ENCODE peak calls at places on chromosomes 3 and 15, in four cellular contexts. O, D, C and I are unnamed samples.

GRCh38 chr3:106720510-106720909 is 656.7 kb upstream of the CCDC54 start:
- DNase-seq in C (peak; percentile 1), D (no peak), O (no peak), I (no peak)

GRCh38 chr15:58331903-58332675 is 99.7 kb upstream of the LIPC start:
- DNase-seq in C (peak; percentile 92), O (peak; percentile 98), D (peak; percentile 65), I (peak; percentile 82)

GRCh38 chr15:72117448-72117697 is 577 bp downstream of the MYO9A start:
- DNase-seq in C (peak; percentile 32), D (peak; percentile 79), O (no peak), I (no peak)

GRCh38 chr3:150072576-150072975 is 101.9 kb upstream of the PFN2 start:
- DNase-seq in O (no peak), C (no peak), D (no peak), I (no peak)

GRCh38 chr15:35545316-35545824 is 595 bp downstream of the DPH6 start:
- DNase-seq in D (peak; percentile 44), C (peak; percentile 6), O (peak; percentile 77), I (peak; percentile 16)

GRCh38 chr15:74306801-74307217 is 60.6 kb downstream of the CYP11A1 start:
- DNase-seq in O (no peak), D (no peak), C (no peak), I (no peak)

GRCh38 chr15:97900006-97900405 is 60.5 kb upstream of the ARRDC4 start:
- DNase-seq in C (no peak), O (no peak), D (no peak), I (no peak)

GRCh38 chr15:69554321-69554961 is 101.8 kb downstream of the RPLP1 start:
- DNase-seq in D (no peak), C (peak; percentile 14), O (no peak), I (no peak)

GRCh38 chr3:150216041-150216811 is 191.9 kb upstream of the TSC22D2 start:
- DNase-seq in O (no peak), C (no peak), D (peak; percentile 32), I (no peak)

GRCh38 chr3:142987080-142987700 is 14.2 kb upstream of the U2SURP start:
- DNase-seq in D (peak; percentile 52), O (peak; percentile 59), C (peak; percentile 18), I (no peak)

GRCh38 chr15:47577476-47577875 is 139.8 kb upstream of the SEMA6D start:
- DNase-seq in C (no peak), D (peak; percentile 23), O (no peak), I (no peak)
- TF ChIP-seq NFIC in C (no peak), D (no peak), O (no peak), I (no peak)

GRCh38 chr3:186589115-186589514 is 18.6 kb downstream of the DNAJB11 start:
- DNase-seq in C (peak; percentile 60), O (peak; percentile 46), D (no peak), I (no peak)

GRCh38 chr3:186590580-186591296 is 20.2 kb downstream of the DNAJB11 start:
- DNase-seq in O (peak; percentile 31), C (no peak), D (no peak), I (no peak)

GRCh38 chr3:186592682-186593081 is 20.2 kb upstream of the AHSG start:
- DNase-seq in D (no peak), C (no peak), O (no peak), I (no peak)

GRCh38 chr3:186588619-186589018 is 18.1 kb downstream of the DNAJB11 start:
- DNase-seq in C (no peak), D (no peak), O (no peak), I (no peak)

DNA sequence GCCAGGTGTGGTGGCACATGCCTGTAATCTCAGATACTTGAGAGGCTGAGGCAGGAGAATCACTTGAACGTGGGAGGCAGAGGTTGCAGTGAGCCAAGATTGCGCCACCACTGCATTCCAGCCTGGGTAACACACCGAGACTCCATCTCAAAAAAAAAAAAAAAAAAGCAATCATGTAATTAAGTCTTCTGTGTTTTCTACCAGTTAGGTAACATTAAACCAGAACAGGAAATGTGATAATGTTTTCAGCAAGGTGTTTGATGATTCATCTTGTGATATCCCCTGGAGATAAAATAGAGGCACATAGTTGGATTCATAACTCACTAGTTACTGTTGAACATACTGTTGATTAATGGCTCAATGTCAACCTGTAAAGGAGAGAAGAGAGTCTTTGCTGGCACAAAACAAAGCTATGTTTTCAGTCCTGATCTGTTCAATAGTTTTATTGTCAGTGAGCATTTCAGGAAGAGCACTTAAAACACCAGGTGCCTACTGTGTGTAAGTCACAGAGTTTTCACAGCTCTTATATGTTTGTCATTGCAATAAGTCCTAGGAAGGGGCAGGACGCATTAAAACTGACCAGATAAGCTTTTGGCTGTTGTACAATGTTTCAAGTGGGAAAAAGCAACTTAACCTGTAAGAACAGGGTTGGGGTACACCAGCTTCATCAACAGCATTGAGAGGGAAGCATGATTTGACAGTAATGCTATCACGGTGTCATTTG is 19.5 kb downstream of the DNAJB11 start:
- DNase-seq in C (peak; percentile 69), D (no peak), O (no peak), I (no peak)
- TF ChIP-seq NFIC in C (no peak), D (no peak), O (no peak), I (no peak)

GRCh38 chr3:50617096-50617791 is at the start of gene MAPKAPK3:
- DNase-seq in O (peak; percentile 36), D (no peak), C (peak; percentile 29), I (no peak)
- TF ChIP-seq NFIC in O (no peak), D (no peak), C (no peak), I (no peak)

DNA sequence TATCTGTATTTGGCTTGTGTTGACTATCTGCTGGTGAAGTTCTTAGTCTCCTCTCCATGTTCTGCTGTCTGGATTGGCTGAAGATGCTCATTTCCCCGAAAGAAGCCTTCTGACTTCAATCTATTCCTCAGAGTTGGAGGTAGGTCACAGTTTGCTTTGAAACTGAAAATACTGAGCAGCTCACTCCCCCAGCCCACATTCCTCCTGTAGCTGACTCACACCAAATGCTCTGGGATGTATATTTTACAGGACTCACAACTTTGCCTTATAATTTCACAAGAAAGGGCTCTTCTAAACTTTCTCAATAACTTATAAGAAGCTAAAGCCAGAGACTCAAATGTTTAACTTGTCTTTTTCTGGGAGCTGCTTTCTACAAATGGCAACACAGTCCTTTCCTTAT is 36.3 kb upstream of the SNX4 start:
- DNase-seq in D (no peak), C (no peak), O (no peak), I (no peak)
- TF ChIP-seq NFIC in D (no peak), C (no peak), O (no peak), I (no peak)

DNA sequence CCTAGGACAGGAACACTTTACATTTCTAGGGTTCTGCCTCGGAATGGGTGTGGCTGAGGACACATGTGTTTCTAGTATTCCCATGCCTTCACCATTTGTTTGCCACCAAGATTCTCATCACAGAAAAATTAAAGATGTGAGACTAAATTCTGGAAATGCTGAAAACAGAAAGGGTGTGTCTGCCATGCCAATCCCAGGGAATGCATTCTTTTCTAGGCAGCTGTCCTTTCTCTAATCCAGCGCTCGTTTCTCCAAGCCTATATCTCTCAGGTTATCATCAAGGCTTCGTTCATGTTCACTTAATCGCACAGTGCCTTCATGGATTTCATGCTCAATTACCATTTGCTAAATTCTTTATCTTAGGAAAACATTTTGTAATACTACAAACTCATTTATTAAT is 1208.4 kb downstream of the OTOL1 start:
- DNase-seq in C (no peak), D (no peak), O (no peak), I (no peak)
- TF ChIP-seq NFIC in C (no peak), D (no peak), O (no peak), I (no peak)